ENCODE peak calls at places on chromosome 22, in nine cellular contexts. K is activated naive CD4-positive, alpha-beta T cell treated with anti-CD3 and anti-CD28 coated beads, Interleukin-2, amount 10 ng/mL, durations not matched to agents 7 days and 5 days; H is RCC 7860; J is NAMALWA; P is EL; T is stimulated activated CD8-positive, alpha-beta memory T cell treated with anti-CD3 and anti-CD28 coated beads, Interleukin-12 subunit alpha, Interleukin-12 subunit beta, amount 100 ng/mL, for 1 hour; N is NCI-H460; I is neuronal stem cell; U is DMS 273 treated with DMSO at 0.1 percent for 48 hours. Y is an unnamed sample.

GRCh38 chr22:24208012-24208749 is 26.9 kb downstream of the SUSD2 start:
- DNase-seq in K (no peak), H (peak; percentile 62), J (no peak), P (peak; percentile 96), T (no peak), N (peak; percentile 91), I (no peak), U (no peak), Y (no peak)

GRCh38 chr22:25774575-25775026 is 32.6 kb downstream of the MYO18B start:
- DNase-seq in K (no peak), H (no peak), J (peak; percentile 47), P (no peak), T (no peak), N (no peak), I (peak; percentile 44), U (no peak), Y (no peak)

GRCh38 chr22:49203091-49203862 is 624.4 kb downstream of the BRD1 start:
- DNase-seq in K (no peak), H (no peak), J (no peak), P (no peak), T (no peak), N (no peak), I (no peak), U (no peak), Y (peak; percentile 68)

GRCh38 chr22:35092146-35092805 is 26.3 kb downstream of the ISX start:
- DNase-seq in K (no peak), H (no peak), J (no peak), P (no peak), T (no peak), N (no peak), I (no peak), U (no peak), Y (no peak)

GRCh38 chr22:24410110-24410856 is 17.1 kb upstream of the ADORA2A start:
- DNase-seq in K (no peak), H (no peak), J (no peak), P (peak; percentile 69), T (no peak), N (no peak), I (no peak), U (no peak), Y (no peak)

GRCh38 chr22:24247564-24248344 is 2.9 kb upstream of the GGT5 start:
- DNase-seq in K (peak; percentile 71), H (peak; percentile 43), J (peak; percentile 65), P (peak; percentile 93), T (no peak), N (peak; percentile 62), I (peak; percentile 70), U (no peak), Y (peak; percentile 84)

GRCh38 chr22:19878461-19879247 is 24.0 kb upstream of the GNB1L start:
- DNase-seq in K (no peak), H (no peak), J (no peak), P (peak; percentile 80), T (no peak), N (no peak), I (no peak), U (no peak), Y (peak; percentile 68)

GRCh38 chr22:46997311-46997970 is 235.0 kb downstream of the TBC1D22A start:
- DNase-seq in K (no peak), H (no peak), J (no peak), P (no peak), T (no peak), N (no peak), I (no peak), U (no peak), Y (no peak)

GRCh38 chr22:25111579-25112517 is 87.8 kb upstream of the CRYBB3 start:
- DNase-seq in K (no peak), H (no peak), J (peak; percentile 9), P (no peak), T (no peak), N (no peak), I (no peak), U (no peak), Y (no peak)

GRCh38 chr22:45453764-45454163 is 40.3 kb downstream of the RIBC2 start:
- DNase-seq in K (no peak), H (no peak), J (no peak), P (no peak), T (no peak), N (no peak), I (no peak), U (no peak), Y (no peak)

GRCh38 chr22:33272866-33273265 is 214.7 kb upstream of the SYN3 start:
- DNase-seq in K (no peak), H (no peak), J (no peak), P (no peak), T (no peak), N (no peak), I (no peak), U (no peak), Y (no peak)

GRCh38 chr22:47395481-47395880 is 633.0 kb downstream of the TBC1D22A start:
- DNase-seq in K (no peak), H (peak; percentile 51), J (no peak), P (no peak), T (no peak), N (no peak), I (no peak), U (no peak), Y (no peak)

GRCh38 chr22:49290286-49290685 is 537.4 kb downstream of the BRD1 start:
- DNase-seq in K (no peak), H (no peak), J (no peak), P (no peak), T (no peak), N (no peak), I (no peak), U (no peak), Y (peak; percentile 20)

GRCh38 chr22:26918236-26918635 is 260.8 kb downstream of the MIAT start:
- DNase-seq in K (no peak), H (no peak), J (peak; percentile 3), P (peak; percentile 25), T (no peak), N (no peak), I (no peak), U (no peak), Y (no peak)

GRCh38 chr22:23283591-23284503 is 103.5 kb downstream of the BCR start:
- DNase-seq in K (no peak), H (no peak), J (no peak), P (no peak), T (no peak), N (peak; percentile 38), I (no peak), U (no peak), Y (no peak)

GRCh38 chr22:46078241-46079092 is 71.9 kb upstream of the PPARA start:
- DNase-seq in K (peak; percentile 17), H (peak; percentile 87), J (no peak), P (peak; percentile 87), T (no peak), N (no peak), I (no peak), U (peak; percentile 56), Y (no peak)

GRCh38 chr22:37827056-37827455 is 3.9 kb downstream of the GALR3 start:
- DNase-seq in K (no peak), H (no peak), J (no peak), P (no peak), T (no peak), N (no peak), I (no peak), U (peak; percentile 74), Y (no peak)

GRCh38 chr22:39148727-39149535 is 3.5 kb downstream of the CBX7 start:
- DNase-seq in K (peak; percentile 58), H (no peak), J (peak; percentile 77), P (peak; percentile 21), T (peak; percentile 41), N (no peak), I (no peak), U (no peak), Y (no peak)

GRCh38 chr22:46712288-46712687 is 25.8 kb downstream of the CERK start:
- DNase-seq in K (no peak), H (no peak), J (no peak), P (no peak), T (no peak), N (no peak), I (no peak), U (no peak), Y (no peak)

GRCh38 chr22:50289942-50290630 is 17.4 kb downstream of the PLXNB2 start:
- DNase-seq in K (no peak), H (no peak), J (no peak), P (no peak), T (no peak), N (no peak), I (no peak), U (no peak), Y (no peak)

GRCh38 chr22:49712195-49712791 is 115.4 kb downstream of the BRD1 start:
- DNase-seq in K (peak; percentile 40), H (no peak), J (no peak), P (no peak), T (no peak), N (peak; percentile 6), I (peak; percentile 51), U (no peak), Y (no peak)

GRCh38 chr22:23278883-23279675 is 98.8 kb downstream of the BCR start:
- DNase-seq in K (no peak), H (no peak), J (no peak), P (no peak), T (peak; percentile 3), N (peak; percentile 86), I (no peak), U (no peak), Y (no peak)

GRCh38 chr22:37982938-37983859 is 1.2 kb downstream of the SOX10 start:
- DNase-seq in K (no peak), H (no peak), J (no peak), P (no peak), T (no peak), N (no peak), I (no peak), U (no peak), Y (no peak)

GRCh38 chr22:49585695-49586243 is 241.9 kb downstream of the BRD1 start:
- DNase-seq in K (no peak), H (no peak), J (no peak), P (no peak), T (no peak), N (no peak), I (no peak), U (no peak), Y (no peak)

GRCh38 chr22:46233231-46233630 is 16.9 kb downstream of the CDPF1 start:
- DNase-seq in K (no peak), H (peak; percentile 32), J (no peak), P (peak; percentile 45), T (no peak), N (no peak), I (no peak), U (peak; percentile 59), Y (no peak)

GRCh38 chr22:26072611-26073010 is 96.7 kb upstream of the SEZ6L start:
- DNase-seq in K (no peak), H (no peak), J (no peak), P (no peak), T (no peak), N (no peak), I (no peak), U (no peak), Y (no peak)

GRCh38 chr22:46201059-46201757 is 48.9 kb downstream of the CDPF1 start:
- DNase-seq in K (no peak), H (no peak), J (no peak), P (no peak), T (no peak), N (no peak), I (no peak), U (no peak), Y (no peak)

GRCh38 chr22:38796262-38796957 is 2.5 kb upstream of the DNAL4 start:
- DNase-seq in K (no peak), H (no peak), J (no peak), P (no peak), T (no peak), N (no peak), I (no peak), U (no peak), Y (no peak)

GRCh38 chr22:46846832-46847355 is 84.4 kb downstream of the TBC1D22A start:
- DNase-seq in K (no peak), H (no peak), J (no peak), P (no peak), T (no peak), N (no peak), I (no peak), U (no peak), Y (no peak)

GRCh38 chr22:25461301-25461700 is 103.2 kb upstream of the GRK3 start:
- DNase-seq in K (no peak), H (no peak), J (no peak), P (no peak), T (no peak), N (no peak), I (no peak), U (no peak), Y (no peak)

GRCh38 chr22:20247010-20247505 is 21.1 kb downstream of the RTN4R start:
- DNase-seq in K (no peak), H (peak; percentile 88), J (peak; percentile 37), P (peak; percentile 18), T (no peak), N (no peak), I (no peak), U (peak; percentile 23), Y (no peak)

Y was measured in type B pancreatic cell.